ENCODE peak calls at places on chromosomes 5 and 9, in six cellular contexts. M, S, B, T, I and L are unnamed samples.

GRCh38 chr9:113578279-113578865 is 114.8 kb downstream of the RGS3 start:
- DNase-seq in M (no peak), S (no peak), B (no peak), T (no peak), I (no peak), L (no peak)

GRCh38 chr5:58354827-58355226 is 105.1 kb downstream of the PLK2 start:
- DNase-seq in M (no peak), S (no peak), B (no peak), T (no peak), I (no peak), L (no peak)

GRCh38 chr5:170792878-170793277 is 9.4 kb downstream of the GABRP start:
- DNase-seq in M (no peak), S (no peak), B (no peak), T (no peak), I (no peak), L (no peak)

GRCh38 chr5:33470544-33470943 is 29.8 kb downstream of the TARS1 start:
- DNase-seq in M (peak), S (peak), B (peak), T (no peak), I (no peak), L (peak)

GRCh38 chr9:33263131-33263935 is 1.2 kb downstream of the BAG1 start:
- DNase-seq in M (no peak), S (peak), B (peak), T (no peak), I (no peak), L (peak)

GRCh38 chr9:82106536-82106935 is 118.0 kb downstream of the SPATA31D1 start:
- DNase-seq in M (no peak), S (no peak), B (no peak), T (no peak), I (no peak), L (no peak)

GRCh38 chr5:133663380-133664054 is 51.2 kb upstream of the FSTL4 start:
- DNase-seq in M (no peak), S (no peak), B (no peak), T (no peak), I (no peak), L (no peak)

GRCh38 chr9:7770102-7770501 is 29.5 kb downstream of the DMAC1 start:
- DNase-seq in M (no peak), S (no peak), B (no peak), T (no peak), I (no peak), L (no peak)

GRCh38 chr5:144421411-144421810 is 250.7 kb downstream of the KCTD16 start:
- DNase-seq in M (no peak), S (no peak), B (no peak), T (no peak), I (no peak), L (no peak)

GRCh38 chr5:53871050-53871449 is 310.6 kb downstream of the NDUFS4 start:
- DNase-seq in M (no peak), S (no peak), B (peak), T (no peak), I (no peak), L (no peak)

GRCh38 chr9:129728744-129729143 is 24.1 kb downstream of the PTGES start:
- DNase-seq in M (no peak), S (no peak), B (no peak), T (no peak), I (no peak), L (no peak)

GRCh38 chr9:3525088-3525835 is 539 bp downstream of the RFX3 start:
- DNase-seq in M (no peak), S (no peak), B (peak), T (peak), I (no peak), L (no peak)
- TF ChIP-seq MYC in M (no peak), S (no peak), B (no peak), T (no peak), I (no peak), L (no peak)

GRCh38 chr5:55226027-55226933 is 835 bp downstream of the MCIDAS start:
- DNase-seq in M (peak), S (peak), B (peak), T (peak), I (no peak), L (peak)
- TF ChIP-seq MYC in M (peak), S (peak), B (no peak), T (peak), I (no peak), L (peak)

GRCh38 chr5:112549605-112550161 is 130.6 kb upstream of the EPB41L4A start:
- DNase-seq in M (no peak), S (no peak), B (no peak), T (no peak), I (no peak), L (no peak)
- TF ChIP-seq MYC in M (no peak), S (no peak), B (no peak), T (no peak), I (no peak), L (no peak)

GRCh38 chr5:66888613-66889012 is 292.4 kb downstream of the MAST4 start:
- DNase-seq in M (no peak), S (no peak), B (no peak), T (no peak), I (no peak), L (no peak)
- TF ChIP-seq MYC in M (no peak), S (no peak), B (no peak), T (no peak), I (no peak), L (no peak)

GRCh38 chr9:71796368-71796767 is 28.1 kb upstream of the CEMIP2 start:
- DNase-seq in M (no peak), S (no peak), B (no peak), T (no peak), I (peak), L (no peak)
- TF ChIP-seq MYC in M (no peak), S (no peak), B (no peak), T (no peak), I (no peak), L (no peak)

GRCh38 chr9:15469406-15469805 is 41.4 kb downstream of the PSIP1 start:
- DNase-seq in M (no peak), S (no peak), B (no peak), T (no peak), I (no peak), L (no peak)
- TF ChIP-seq MYC in M (no peak), S (no peak), B (no peak), T (no peak), I (no peak), L (no peak)

GRCh38 chr5:76403963-76404693 is 1.0 kb downstream of the IQGAP2 start:
- DNase-seq in M (peak), S (peak), B (no peak), T (peak), I (peak), L (peak)
- TF ChIP-seq MYC in M (no peak), S (peak), B (no peak), T (peak), I (no peak), L (peak)

DNA sequence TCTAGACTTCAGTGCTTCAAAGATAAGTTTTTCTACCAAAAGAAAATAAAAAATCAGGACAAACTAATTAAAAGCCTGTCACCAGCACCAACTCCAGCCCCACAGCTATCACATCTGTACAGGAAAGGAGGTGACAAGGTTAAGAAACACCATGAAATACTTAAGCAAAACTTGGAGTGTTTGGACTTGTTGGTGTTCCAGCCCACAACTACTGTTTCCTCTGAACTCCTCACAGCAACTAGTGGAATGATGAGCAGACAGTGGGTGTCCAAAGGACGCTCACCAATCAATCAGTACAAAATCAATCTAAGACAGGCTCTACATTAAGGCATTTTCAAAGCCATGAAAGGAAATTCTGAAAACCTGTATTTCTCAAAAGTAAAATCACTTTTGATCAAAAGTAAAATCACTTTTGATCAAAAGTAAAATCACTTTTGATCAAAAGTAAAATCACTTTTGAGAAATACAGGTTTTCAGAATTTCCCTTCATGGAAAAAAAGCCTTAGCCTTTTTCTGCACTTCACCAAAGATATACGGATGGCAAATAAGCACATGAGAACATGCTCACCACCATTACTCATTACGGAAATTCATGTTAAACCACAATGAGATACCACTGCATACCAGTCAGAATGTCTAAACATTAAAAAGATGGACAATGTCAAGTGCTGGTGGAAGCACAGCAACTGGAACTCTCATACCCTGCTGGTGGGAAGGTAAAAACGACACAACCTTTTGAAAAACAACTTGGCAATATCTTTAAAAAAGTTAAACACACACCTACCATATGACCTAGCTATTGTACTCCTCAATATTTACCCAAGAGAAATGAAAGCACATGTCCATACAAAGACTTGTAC is 79.7 kb downstream of the MED27 start:
- DNase-seq in M (no peak), S (no peak), B (peak), T (no peak), I (peak), L (no peak)
- TF ChIP-seq MYC in M (no peak), S (no peak), B (no peak), T (no peak), I (no peak), L (no peak)